ENCODE peak calls at places on chromosome 11, in seven cellular contexts. U is foreskin fibroblast, W is Peyer's patch, D is PC-3, G is AG10803, Y is transverse colon, A is esophagus muscularis mucosa. O is an unnamed sample.

GRCh38 chr11:6655790-6656580 is at the start of gene DCHS1:
- DNase-seq in U (no peak), W (no peak), D (no peak), G (no peak), Y (peak), A (peak), O (peak)

GRCh38 chr11:25587496-25587895 is 744.4 kb upstream of the ANO3 start:
- DNase-seq in U (no peak), W (no peak), D (no peak), G (no peak), Y (no peak), A (no peak), O (no peak)

GRCh38 chr11:10287140-10287539 is 6.9 kb downstream of the SBF2 start:
- DNase-seq in U (no peak), W (no peak), D (no peak), G (no peak), Y (no peak), A (no peak), O (no peak)

GRCh38 chr11:123995119-123995518 is at the start of gene OR10G6:
- DNase-seq in U (no peak), W (no peak), D (no peak), G (no peak), Y (no peak), A (no peak), O (no peak)

GRCh38 chr11:5224538-5225479 is 2.1 kb downstream of the HBB start:
- DNase-seq in U (no peak), W (no peak), D (no peak), G (no peak), Y (no peak), A (no peak), O (no peak)

GRCh38 chr11:61728066-61728939 is 24.1 kb upstream of the MYRF start:
- DNase-seq in U (no peak), W (no peak), D (peak), G (no peak), Y (no peak), A (no peak), O (peak)

GRCh38 chr11:120399312-120399711 is 63.1 kb downstream of the ARHGEF12 start:
- DNase-seq in U (peak), W (no peak), D (no peak), G (no peak), Y (no peak), A (no peak), O (no peak)

GRCh38 chr11:69040581-69041260 is 8.0 kb upstream of the TPCN2 start:
- DNase-seq in U (peak), W (no peak), D (no peak), G (peak), Y (no peak), A (no peak), O (no peak)

GRCh38 chr11:36131719-36132349 is 157.4 kb downstream of the COMMD9 start:
- DNase-seq in U (peak), W (no peak), D (peak), G (peak), Y (peak), A (no peak), O (peak)

GRCh38 chr11:10488121-10488580 is 33.1 kb downstream of the AMPD3 start:
- DNase-seq in U (no peak), W (peak), D (peak), G (no peak), Y (peak), A (no peak), O (no peak)

GRCh38 chr11:133778161-133778560 is 67.2 kb downstream of the SPATA19 start:
- DNase-seq in U (no peak), W (no peak), D (no peak), G (no peak), Y (no peak), A (peak), O (no peak)

GRCh38 chr11:43268161-43268560 is 43.6 kb upstream of the API5 start:
- DNase-seq in U (no peak), W (no peak), D (no peak), G (peak), Y (no peak), A (no peak), O (no peak)

GRCh38 chr11:65574147-65574962 is 1.5 kb upstream of the EHBP1L1 start:
- DNase-seq in U (peak), W (peak), D (peak), G (peak), Y (peak), A (peak), O (peak)

GRCh38 chr11:57619331-57619730 is 21.8 kb downstream of the SERPING1 start:
- DNase-seq in U (no peak), W (no peak), D (no peak), G (no peak), Y (no peak), A (no peak), O (no peak)
- TF ChIP-seq CTCF in U (no peak), W (no peak), D (peak), G (peak), Y (no peak), A (no peak), O (no peak)

DNA sequence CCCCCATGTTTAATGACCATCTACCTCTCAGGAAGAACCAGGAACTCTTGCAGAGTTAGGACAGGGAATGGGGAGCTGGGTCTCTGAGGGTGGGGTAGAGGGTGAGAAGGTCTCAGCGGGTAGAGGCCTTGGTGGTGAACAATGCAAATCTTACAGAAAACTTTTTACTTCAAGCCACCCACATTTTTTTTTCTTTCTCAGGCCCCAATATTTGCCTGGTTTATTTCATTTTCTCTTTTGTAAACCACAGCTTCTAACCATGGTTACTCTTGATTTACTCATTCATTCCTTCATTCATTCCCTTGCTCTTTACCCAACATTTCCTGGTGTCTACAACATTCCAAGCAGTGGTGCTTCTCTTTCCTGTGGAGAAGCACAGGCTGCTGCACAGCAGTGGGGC is 224.2 kb upstream of the SESN3 start:
- DNase-seq in U (no peak), W (no peak), D (no peak), G (peak), Y (no peak), A (no peak), O (no peak)
- TF ChIP-seq CTCF in U (no peak), W (no peak), D (no peak), G (no peak), Y (no peak), A (no peak), O (no peak)

GRCh38 chr11:2443881-2444300 is 423 bp downstream of the TRPM5 start:
- DNase-seq in U (no peak), W (peak), D (no peak), G (no peak), Y (peak), A (no peak), O (no peak)

GRCh38 chr11:2445107-2445947 is 519 bp downstream of the KCNQ1 start:
- DNase-seq in U (no peak), W (peak), D (no peak), G (no peak), Y (no peak), A (no peak), O (peak)

GRCh38 chr11:2445948-2446551 is 1.2 kb downstream of the KCNQ1 start:
- DNase-seq in U (no peak), W (peak), D (no peak), G (no peak), Y (peak), A (no peak), O (no peak)

GRCh38 chr11:2443406-2443805 is 908 bp downstream of the TRPM5 start:
- DNase-seq in U (no peak), W (peak), D (no peak), G (no peak), Y (no peak), A (no peak), O (no peak)

GRCh38 chr11:2444301-2445106 is at the start of the genes KCNQ1 and TRPM5:
- DNase-seq in U (no peak), W (peak), D (peak), G (no peak), Y (peak), A (no peak), O (peak)
- TF ChIP-seq CTCF in U (no peak), W (no peak), D (no peak), G (no peak), Y (no peak), A (no peak), O (no peak)

DNA sequence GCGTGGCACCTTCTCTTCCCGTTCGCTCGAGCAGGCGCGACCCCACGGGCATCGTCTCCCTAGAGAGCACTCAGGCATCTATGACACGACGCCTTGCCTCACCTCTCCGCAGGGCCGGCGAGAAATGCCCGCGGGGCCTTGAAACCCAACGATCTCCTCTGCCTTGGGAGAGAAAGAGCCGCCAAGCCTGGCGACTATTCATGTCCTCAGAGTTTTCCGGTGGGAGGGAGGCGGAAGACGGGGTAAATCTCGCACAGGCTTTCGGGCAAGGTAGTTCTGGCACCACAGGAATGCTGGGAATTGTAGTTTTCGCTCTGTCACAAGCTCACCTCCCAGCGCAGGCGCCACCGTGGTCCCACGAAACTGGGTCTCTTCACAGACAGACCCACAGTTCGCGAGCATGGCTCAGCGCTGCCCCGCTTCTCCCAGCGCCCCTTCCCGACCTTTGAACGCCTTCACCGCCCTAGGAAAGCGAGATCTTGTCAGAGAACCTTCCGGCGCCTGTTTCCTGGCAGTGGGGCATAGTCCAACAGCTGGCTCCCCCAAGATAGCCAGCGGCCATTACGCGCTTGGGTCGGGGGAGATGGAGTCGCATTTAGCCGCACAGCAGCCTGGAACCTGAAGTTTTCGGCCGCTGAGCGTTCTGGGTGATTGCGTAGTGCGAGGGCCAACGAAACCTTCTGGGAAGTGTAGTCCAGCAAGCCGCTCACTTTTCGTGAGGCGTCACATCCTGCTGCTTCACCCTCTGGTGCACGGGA is at the start of gene CCDC90B:
- DNase-seq in U (peak), W (peak), D (peak), G (peak), Y (peak), A (peak), O (peak)
- TF ChIP-seq CTCF in U (peak), W (no peak), D (no peak), G (peak), Y (no peak), A (no peak), O (peak)

DNA sequence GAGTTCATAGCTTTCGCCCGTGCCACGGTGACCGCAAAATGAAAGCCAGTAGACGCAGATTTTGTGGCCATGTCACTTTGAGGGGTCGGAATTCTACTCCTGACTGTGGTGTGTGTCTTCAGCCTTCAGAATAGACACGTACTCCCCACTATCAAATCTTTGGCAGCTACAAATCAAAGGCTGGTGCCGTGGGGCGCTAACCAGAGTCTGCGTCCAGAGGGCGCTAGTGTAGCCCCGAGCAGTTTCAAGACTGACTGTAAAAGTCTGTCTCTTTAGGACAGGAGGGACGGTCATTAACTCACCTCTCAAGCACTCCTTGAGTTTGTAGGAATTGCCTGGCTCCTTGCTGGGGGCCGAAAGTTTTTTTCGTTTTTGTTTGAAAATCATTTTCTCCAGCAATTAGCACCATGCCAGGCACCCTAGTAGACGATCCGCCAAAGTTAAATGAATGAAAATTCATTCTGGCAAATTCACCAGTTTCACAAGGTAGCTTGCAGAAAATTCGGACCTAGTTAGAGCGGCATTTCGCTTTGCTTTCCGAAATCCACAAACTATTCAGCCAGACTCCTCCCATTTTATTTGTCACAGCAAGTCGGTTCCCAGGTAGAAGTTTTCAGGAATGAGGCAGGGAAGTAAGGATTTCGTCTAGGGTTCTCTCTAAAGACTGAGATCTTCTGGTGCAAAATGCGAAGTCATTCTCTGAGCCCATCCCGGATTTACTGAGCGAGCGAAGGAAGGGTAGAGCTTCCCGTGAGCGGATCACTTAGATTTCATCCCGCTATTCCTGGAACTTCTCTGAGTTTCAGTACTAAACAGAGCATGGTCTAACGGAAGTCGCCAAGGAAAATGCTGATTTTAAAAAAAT is 2.8 kb upstream of the CALCA start:
- DNase-seq in U (no peak), W (peak), D (peak), G (peak), Y (peak), A (no peak), O (peak)
- TF ChIP-seq CTCF in U (peak), W (no peak), D (peak), G (peak), Y (peak), A (peak), O (peak)

GRCh38 chr11:112961751-112962747 is 829 bp downstream of the NCAM1 start:
- DNase-seq in U (no peak), W (peak), D (no peak), G (no peak), Y (peak), A (no peak), O (peak)

GRCh38 chr11:112961146-112961668 is at the start of gene NCAM1:
- DNase-seq in U (peak), W (peak), D (peak), G (peak), Y (peak), A (no peak), O (peak)

GRCh38 chr11:112962854-112963367 is 1.7 kb downstream of the NCAM1 start:
- DNase-seq in U (no peak), W (peak), D (no peak), G (peak), Y (peak), A (no peak), O (peak)

GRCh38 chr11:112963368-112963955 is 2.2 kb downstream of the NCAM1 start:
- DNase-seq in U (no peak), W (peak), D (no peak), G (no peak), Y (no peak), A (no peak), O (no peak)

DNA sequence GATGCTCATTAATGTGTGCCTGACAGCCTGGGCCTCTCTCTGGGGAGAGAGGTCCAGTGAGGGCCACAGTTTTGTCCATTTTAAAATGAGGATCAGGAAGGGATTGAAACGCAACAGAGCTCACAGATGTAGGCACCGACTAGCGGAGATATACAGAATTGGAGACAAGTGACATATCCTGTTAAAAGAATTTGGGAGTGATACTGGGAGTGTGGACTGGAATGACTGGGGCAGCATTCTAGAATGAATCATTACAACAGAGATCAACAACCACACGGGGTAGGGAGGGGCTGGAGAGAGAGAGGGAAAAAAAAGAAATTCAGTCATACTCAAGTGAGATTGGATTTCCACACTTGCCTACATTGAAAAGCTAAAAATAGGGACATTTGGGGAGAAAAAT is 2.5 kb upstream of the NCAM1 start:
- DNase-seq in U (peak), W (no peak), D (peak), G (peak), Y (no peak), A (no peak), O (no peak)
- TF ChIP-seq CTCF in U (peak), W (no peak), D (peak), G (peak), Y (no peak), A (no peak), O (no peak)

GRCh38 chr11:107858217-107859070 is at the start of gene SLC35F2:
- DNase-seq in U (peak), W (peak), D (peak), G (peak), Y (peak), A (no peak), O (peak)
- TF ChIP-seq CTCF in U (no peak), W (no peak), D (peak), G (no peak), Y (no peak), A (no peak), O (peak)